ENCODE peak calls at places on chromosomes 13 and 19, in six cellular contexts. T is H1, C is K562, D is GM12878, K is HepG2, O is GM12892. V is an unnamed sample.

GRCh38 chr13:43057653-43058317 is 34.4 kb downstream of the DNAJC15 start:
- DNase-seq in C (no peak), K (peak; percentile 97), O (no peak), D (no peak), T (no peak), V (no peak)

GRCh38 chr13:52899206-52899605 is 50.8 kb upstream of the PCDH8 start:
- DNase-seq in O (no peak), C (no peak), D (no peak), K (no peak), T (no peak), V (no peak)

GRCh38 chr13:34357435-34358232 is 539.7 kb downstream of the RFC3 start:
- DNase-seq in K (no peak), O (no peak), D (no peak), T (no peak), C (no peak), V (no peak)

GRCh38 chr19:18393836-18394235 is 3.6 kb downstream of the LRRC25 start:
- DNase-seq in C (no peak), T (no peak), K (no peak), D (no peak), O (no peak), V (no peak)

GRCh38 chr19:15944401-15944800 is 4.4 kb upstream of the OR10H4 start:
- DNase-seq in T (no peak), O (no peak), C (no peak), D (no peak), K (no peak), V (no peak)

GRCh38 chr13:48043789-48044503 is 6.4 kb downstream of the NUDT15 start:
- DNase-seq in T (no peak), D (no peak), K (no peak), C (no peak), O (no peak), V (no peak)

GRCh38 chr19:55681131-55682087 is 6.4 kb downstream of the EPN1 start:
- DNase-seq in K (no peak), T (no peak), O (no peak), C (no peak), D (no peak), V (no peak)

GRCh38 chr13:49220035-49220855 is at the start of gene MLNR:
- DNase-seq in K (peak; percentile 39), T (no peak), C (peak; percentile 42), O (peak; percentile 49), D (no peak), V (peak; percentile 55)

GRCh38 chr13:111429064-111429558 is 108.7 kb downstream of the TEX29 start:
- DNase-seq in D (no peak), K (peak; percentile 49), T (no peak), O (no peak), C (peak; percentile 43), V (peak; percentile 45)

GRCh38 chr13:73737214-73737613 is 397.0 kb downstream of the KLF12 start:
- DNase-seq in C (no peak), K (no peak), O (no peak), D (no peak), T (no peak), V (no peak)

GRCh38 chr13:36190771-36191170 is 23.6 kb downstream of the SOHLH2 start:
- DNase-seq in T (no peak), C (no peak), O (no peak), K (no peak), D (no peak), V (no peak)

GRCh38 chr19:34254552-34255432 is at the start of gene GARRE1:
- DNase-seq in O (peak; percentile 52), T (no peak), K (no peak), D (no peak), C (peak; percentile 90), V (no peak)

GRCh38 chr13:51874651-51875050 is 12.9 kb downstream of the CCDC70 start:
- DNase-seq in O (no peak), T (no peak), D (no peak), K (no peak), C (no peak), V (no peak)

GRCh38 chr19:35828694-35829301 is 16.2 kb upstream of the PRODH2 start:
- DNase-seq in D (no peak), C (peak; percentile 73), K (peak; percentile 66), O (no peak), T (no peak), V (no peak)

GRCh38 chr19:12400618-12401502 is at the start of gene ZNF799:
- DNase-seq in T (peak; percentile 70), K (peak; percentile 100), O (peak; percentile 53), D (peak; percentile 81), C (peak; percentile 78), V (peak; percentile 59)
- TF ChIP-seq POLR2A in T (peak; percentile 24), K (peak; percentile 78), O (peak; percentile 41), D (peak; percentile 66), C (peak; percentile 74), V (no peak)

DNA sequence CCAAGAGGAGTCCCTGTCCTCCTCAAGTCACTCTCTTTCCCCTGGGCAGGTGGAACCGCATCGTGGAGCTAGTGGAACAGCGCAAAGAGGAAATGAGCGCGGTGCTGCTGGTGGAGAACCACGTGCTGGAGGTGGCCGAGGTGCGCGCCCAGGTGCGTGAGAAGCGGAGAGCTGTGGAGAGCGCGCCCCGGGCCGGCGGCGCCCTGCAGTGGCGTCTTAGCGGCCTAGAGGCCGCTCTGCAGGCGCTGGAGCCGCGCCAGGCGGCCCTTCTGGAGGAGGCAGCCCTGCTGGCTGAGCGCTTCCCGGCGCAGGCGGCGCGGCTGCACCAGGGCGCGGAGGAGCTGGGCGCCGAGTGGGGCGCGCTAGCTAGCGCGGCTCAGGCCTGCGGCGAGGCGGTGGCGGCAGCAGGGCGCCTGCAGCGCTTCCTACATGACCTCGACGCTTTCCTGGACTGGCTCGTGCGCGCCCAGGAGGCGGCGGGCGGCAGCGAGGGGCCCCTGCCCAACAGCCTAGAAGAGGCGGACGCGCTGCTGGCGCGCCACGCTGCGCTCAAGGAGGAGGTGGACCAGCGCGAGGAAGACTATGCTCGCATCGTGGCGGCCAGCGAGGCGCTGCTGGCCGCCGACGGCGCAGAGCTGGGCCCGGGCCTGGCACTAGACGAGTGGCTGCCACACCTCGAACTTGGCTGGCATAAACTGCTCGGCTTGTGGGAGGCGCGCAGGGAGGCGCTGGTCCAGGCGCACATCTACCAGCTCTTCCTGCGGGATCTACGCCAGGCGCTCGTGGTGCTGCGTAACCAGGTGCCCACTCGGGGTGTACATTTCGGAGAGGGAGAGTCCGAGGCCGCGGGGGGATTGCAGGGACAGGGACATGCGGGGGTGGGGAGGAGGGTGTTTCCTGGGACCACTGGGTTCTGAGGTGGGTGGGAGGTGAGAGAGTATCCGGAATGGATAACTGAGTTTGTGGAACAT is 52.8 kb downstream of the SPTBN4 start:
- DNase-seq in C (no peak), K (no peak), D (no peak), O (no peak), T (no peak), V (no peak)
- TF ChIP-seq TAF1 in C (no peak), K (no peak), D (no peak), O (no peak), T (no peak), V (no peak)

DNA sequence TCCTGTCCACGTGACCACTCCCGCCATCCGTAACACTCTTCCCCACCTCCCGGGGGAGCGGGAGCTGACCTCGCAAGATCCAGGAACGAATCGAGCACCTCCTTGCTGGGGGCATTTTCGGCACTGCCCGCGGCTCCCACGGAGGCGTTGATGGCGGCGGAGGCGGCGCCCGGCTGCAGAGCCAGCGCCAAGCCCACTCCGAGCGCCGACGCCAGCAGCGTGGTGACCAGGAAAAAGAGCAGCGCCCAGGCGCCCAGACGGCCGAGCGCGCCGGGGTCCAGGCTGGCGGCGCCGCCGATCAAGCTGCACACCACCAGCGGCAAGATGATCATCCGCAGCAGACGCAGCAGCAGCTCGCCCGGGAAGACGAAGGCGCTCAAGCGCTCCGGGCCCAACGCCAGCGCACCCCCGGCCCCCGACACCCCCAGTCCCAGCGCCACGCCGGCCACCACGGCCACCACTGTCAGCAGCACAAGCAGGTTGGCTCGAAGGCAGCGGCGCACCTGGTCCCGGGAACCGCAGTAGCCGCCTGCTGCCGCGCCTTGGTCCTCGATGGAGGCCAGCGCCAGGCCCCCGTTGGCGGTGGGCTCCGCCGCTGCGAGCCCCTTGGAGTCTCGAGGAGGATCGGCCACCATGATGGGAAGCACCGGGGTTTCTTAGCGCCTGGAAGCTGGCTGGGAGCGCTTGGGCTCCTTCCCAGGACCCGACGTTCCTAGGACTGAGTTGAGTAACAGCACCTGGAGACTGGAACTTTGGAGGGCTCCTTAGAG is 878 bp downstream of the SLC1A5 start:
- DNase-seq in T (no peak), C (peak; percentile 52), K (peak; percentile 54), O (no peak), D (no peak), V (no peak)
- TF ChIP-seq POLR2A in T (peak; percentile 43), C (no peak), K (no peak), O (no peak), D (peak; percentile 63), V (no peak)

GRCh38 chr19:51726049-51726448 is 2.3 kb upstream of the HAS1 start:
- DNase-seq in T (no peak), K (no peak), C (peak; percentile 82), D (no peak), O (no peak), V (no peak)
- TF ChIP-seq TAF1 in T (no peak), K (no peak), C (no peak), D (no peak), O (no peak), V (no peak)